ENCODE peak calls at places on chromosome 17, in eight cellular contexts. G, E, W, S, A, H, K and J are unnamed samples.

GRCh38 chr17:181213-182163 is at the start of gene DOC2B:
- DNase-seq in G (no peak), E (no peak), W (no peak), S (peak), A (peak), H (peak), K (no peak), J (no peak)

GRCh38 chr17:47916489-47917208 is 20.6 kb downstream of the SP2 start:
- DNase-seq in G (no peak), E (no peak), W (no peak), S (no peak), A (no peak), H (no peak), K (no peak), J (no peak)

GRCh38 chr17:11493947-11494346 is 104.3 kb upstream of the DNAH9 start:
- DNase-seq in G (no peak), E (no peak), W (no peak), S (no peak), A (no peak), H (no peak), K (no peak), J (no peak)

GRCh38 chr17:66255112-66255511 is 25.9 kb upstream of the APOH start:
- DNase-seq in G (no peak), E (no peak), W (no peak), S (no peak), A (peak), H (no peak), K (no peak), J (no peak)

GRCh38 chr17:41496803-41497484 is 7.2 kb upstream of the KRT36 start:
- DNase-seq in G (peak), E (no peak), W (peak), S (peak), A (peak), H (peak), K (no peak), J (peak)

GRCh38 chr17:29565643-29566472 is 979 bp downstream of the ABHD15 start:
- DNase-seq in G (no peak), E (no peak), W (no peak), S (peak), A (no peak), H (peak), K (no peak), J (no peak)

GRCh38 chr17:81844327-81844851 is 9.5 kb upstream of the PPP1R27 start:
- DNase-seq in G (no peak), E (no peak), W (no peak), S (no peak), A (no peak), H (no peak), K (no peak), J (no peak)

GRCh38 chr17:12536472-12536871 is 129.2 kb upstream of the MYOCD start:
- DNase-seq in G (no peak), E (no peak), W (no peak), S (no peak), A (peak), H (no peak), K (no peak), J (no peak)

GRCh38 chr17:42153919-42154491 is 784 bp downstream of the RAB5C start:
- DNase-seq in G (no peak), E (no peak), W (no peak), S (no peak), A (peak), H (no peak), K (no peak), J (no peak)

GRCh38 chr17:49209061-49209571 is 1.3 kb downstream of the GNGT2 start:
- DNase-seq in G (no peak), E (no peak), W (no peak), S (no peak), A (no peak), H (no peak), K (no peak), J (no peak)

GRCh38 chr17:17304521-17304985 is 1.4 kb downstream of the NT5M start:
- DNase-seq in G (no peak), E (no peak), W (no peak), S (no peak), A (no peak), H (no peak), K (no peak), J (no peak)

GRCh38 chr17:77828749-77829539 is 129.6 kb upstream of the TNRC6C start:
- DNase-seq in G (no peak), E (no peak), W (no peak), S (no peak), A (no peak), H (peak), K (no peak), J (no peak)

GRCh38 chr17:21095735-21096134 is 31.0 kb upstream of the DHRS7B start:
- DNase-seq in G (no peak), E (no peak), W (no peak), S (no peak), A (no peak), H (no peak), K (no peak), J (no peak)

GRCh38 chr17:38510424-38511125 is 82.3 kb downstream of the ARHGAP23 start:
- DNase-seq in G (no peak), E (no peak), W (no peak), S (peak), A (peak), H (no peak), K (no peak), J (no peak)

GRCh38 chr17:40540448-40540847 is 24.8 kb downstream of the CCR7 start:
- DNase-seq in G (peak), E (no peak), W (no peak), S (no peak), A (no peak), H (peak), K (no peak), J (no peak)

GRCh38 chr17:79874329-79874981 is 35.2 kb upstream of the CBX4 start:
- DNase-seq in G (no peak), E (no peak), W (no peak), S (no peak), A (peak), H (no peak), K (no peak), J (no peak)

GRCh38 chr17:1399366-1399678 is 700 bp downstream of the YWHAE start:
- DNase-seq in G (no peak), E (no peak), W (no peak), S (no peak), A (no peak), H (peak), K (no peak), J (no peak)

GRCh38 chr17:65085397-65085796 is 28.9 kb upstream of the GNA13 start:
- DNase-seq in G (no peak), E (no peak), W (no peak), S (no peak), A (no peak), H (no peak), K (no peak), J (no peak)

GRCh38 chr17:72422505-72423285 is 301.9 kb downstream of the SOX9 start:
- DNase-seq in G (no peak), E (no peak), W (peak), S (peak), A (peak), H (no peak), K (no peak), J (peak)

GRCh38 chr17:44095388-44095646 is 24.8 kb downstream of the G6PC3 start:
- DNase-seq in G (no peak), E (no peak), W (no peak), S (no peak), A (no peak), H (no peak), K (no peak), J (no peak)

GRCh38 chr17:16456770-16457316 is 35.1 kb downstream of the LRRC75A start:
- DNase-seq in G (no peak), E (no peak), W (no peak), S (no peak), A (no peak), H (no peak), K (no peak), J (no peak)

GRCh38 chr17:1060991-1061390 is 64.1 kb downstream of the TIMM22 start:
- DNase-seq in G (no peak), E (no peak), W (no peak), S (no peak), A (peak), H (peak), K (peak), J (no peak)

GRCh38 chr17:1785925-1786324 is 24.1 kb downstream of the SERPINF1 start:
- DNase-seq in G (no peak), E (no peak), W (no peak), S (no peak), A (peak), H (no peak), K (no peak), J (no peak)

GRCh38 chr17:142102-142661 is 4.8 kb downstream of the SCGB1C2 start:
- DNase-seq in G (no peak), E (no peak), W (no peak), S (no peak), A (no peak), H (peak), K (no peak), J (no peak)